ENCODE peak calls at places on chromosomes 7 and 10, in four cellular contexts. T is GM04503, S is K562, A is ACHN. I is an unnamed sample.

GRCh38 chr7:130957140-130957513 is 223.1 kb upstream of the KLF14 start:
- DNase-seq in T (no peak), S (no peak), A (no peak), I (no peak)

GRCh38 chr7:2616973-2617709 is 14.6 kb upstream of the TTYH3 start:
- DNase-seq in T (no peak), S (no peak), A (no peak), I (no peak)

GRCh38 chr10:89888647-89889046 is 187.3 kb downstream of the KIF20B start:
- DNase-seq in T (no peak), S (no peak), A (no peak), I (no peak)

GRCh38 chr10:90674927-90675326 is 182.9 kb downstream of the HTR7 start:
- DNase-seq in T (peak), S (no peak), A (no peak), I (peak)

GRCh38 chr7:129482781-129483180 is 19.6 kb upstream of the SMKR1 start:
- DNase-seq in T (no peak), S (no peak), A (no peak), I (no peak)

GRCh38 chr7:121306565-121306964 is 22.2 kb upstream of the WNT16 start:
- DNase-seq in T (no peak), S (no peak), A (no peak), I (no peak)

GRCh38 chr7:143367972-143368371 is 5.5 kb upstream of the FAM131B start:
- DNase-seq in T (no peak), S (no peak), A (peak), I (no peak)

GRCh38 chr10:114010316-114010715 is 33.4 kb upstream of the ADRB1 start:
- DNase-seq in T (no peak), S (no peak), A (no peak), I (no peak)

GRCh38 chr7:1129431-1129830 is 30.6 kb downstream of the ZFAND2A start:
- DNase-seq in T (no peak), S (no peak), A (no peak), I (no peak)

GRCh38 chr10:100705139-100705538 is 40.2 kb upstream of the PAX2 start:
- DNase-seq in T (no peak), S (no peak), A (peak), I (no peak)

GRCh38 chr10:74750848-74751274 is 75.5 kb upstream of the KAT6B start:
- DNase-seq in T (no peak), S (no peak), A (no peak), I (no peak)

GRCh38 chr7:16688249-16688648 is 42.3 kb downstream of the BZW2 start:
- DNase-seq in T (no peak), S (peak), A (peak), I (no peak)

GRCh38 chr7:17620588-17620987 is 319.7 kb downstream of the SNX13 start:
- DNase-seq in T (no peak), S (no peak), A (no peak), I (no peak)

GRCh38 chr10:101062231-101063161 is 707 bp downstream of the KAZALD1 start:
- DNase-seq in T (no peak), S (peak), A (peak), I (peak)

GRCh38 chr10:133528845-133529575 is 1.8 kb downstream of the CYP2E1 start:
- DNase-seq in T (no peak), S (peak), A (no peak), I (no peak)

GRCh38 chr10:124030061-124030460 is 63.3 kb downstream of the CHST15 start:
- DNase-seq in T (no peak), S (no peak), A (no peak), I (no peak)

GRCh38 chr10:71957546-71958275 is 6.5 kb upstream of the CHST3 start:
- DNase-seq in T (no peak), S (no peak), A (peak), I (no peak)

GRCh38 chr7:131627589-131628212 is 71.3 kb upstream of the PODXL start:
- DNase-seq in T (no peak), S (no peak), A (no peak), I (no peak)

GRCh38 chr10:88804083-88804812 is 1.7 kb downstream of the LIPM start:
- DNase-seq in T (no peak), S (no peak), A (no peak), I (no peak)

GRCh38 chr7:17090751-17091150 is 207.7 kb upstream of the AHR start:
- DNase-seq in T (peak), S (no peak), A (no peak), I (peak)

GRCh38 chr10:45373783-45374450 is at the start of gene ALOX5:
- DNase-seq in T (no peak), S (peak), A (peak), I (peak)